ENCODE peak calls at places on chromosomes 7 and 10, in seven cellular contexts. One of them, this sample, is unnamed. For H3K4me1 and H3K27me3, the result is how much of the 10 kb centered on the place peaks cover.

GRCh38 chr10:22325272-22325947 is 4.5 kb downstream of the BMI1 start:
- DNase-seq in Peyer's patch: peak
- DNase-seq in heart right ventricle: peak
- DNase-seq in cardiac muscle cell: peak
- DNase-seq in IMR-90: peak
- DNase-seq in small intestine: peak
- DNase-seq in CD8-positive, alpha-beta memory T cell: peak
- DNase-seq in this sample: peak

GRCh38 chr10:68902382-68902781 is 1.3 kb downstream of the DDX50 start:
- DNase-seq in Peyer's patch: no peak
- DNase-seq in heart right ventricle: no peak
- DNase-seq in cardiac muscle cell: no peak
- DNase-seq in IMR-90: no peak
- DNase-seq in small intestine: no peak
- DNase-seq in CD8-positive, alpha-beta memory T cell: no peak
- DNase-seq in this sample: no peak

GRCh38 chr7:20459411-20459810 is 128.7 kb downstream of the ITGB8 start:
- DNase-seq in Peyer's patch: no peak
- DNase-seq in heart right ventricle: no peak
- DNase-seq in cardiac muscle cell: no peak
- DNase-seq in IMR-90: no peak
- DNase-seq in small intestine: no peak
- DNase-seq in CD8-positive, alpha-beta memory T cell: no peak
- DNase-seq in this sample: no peak

GRCh38 chr7:157568785-157569584 is 232.2 kb downstream of the DNAJB6 start:
- DNase-seq in Peyer's patch: peak
- DNase-seq in heart right ventricle: peak
- DNase-seq in cardiac muscle cell: peak
- DNase-seq in IMR-90: no peak
- DNase-seq in small intestine: peak
- DNase-seq in CD8-positive, alpha-beta memory T cell: peak
- DNase-seq in this sample: no peak

GRCh38 chr7:101790566-101791293 is 26.7 kb upstream of the CUX1 start:
- DNase-seq in Peyer's patch: no peak
- DNase-seq in heart right ventricle: no peak
- DNase-seq in cardiac muscle cell: no peak
- DNase-seq in IMR-90: no peak
- DNase-seq in small intestine: no peak
- DNase-seq in CD8-positive, alpha-beta memory T cell: no peak
- DNase-seq in this sample: no peak

GRCh38 chr10:34397324-34397723 is 417.8 kb downstream of the PARD3 start:
- DNase-seq in Peyer's patch: no peak
- DNase-seq in heart right ventricle: no peak
- DNase-seq in cardiac muscle cell: peak
- DNase-seq in IMR-90: peak
- DNase-seq in small intestine: no peak
- DNase-seq in CD8-positive, alpha-beta memory T cell: no peak
- DNase-seq in this sample: no peak

GRCh38 chr7:44471850-44472249 is 18.6 kb downstream of the NUDCD3 start:
- DNase-seq in Peyer's patch: no peak
- DNase-seq in heart right ventricle: no peak
- DNase-seq in cardiac muscle cell: no peak
- DNase-seq in IMR-90: no peak
- DNase-seq in small intestine: no peak
- DNase-seq in CD8-positive, alpha-beta memory T cell: no peak
- DNase-seq in this sample: no peak

GRCh38 chr10:6045600-6046457 is 16.3 kb downstream of the IL2RA start:
- DNase-seq in Peyer's patch: no peak
- DNase-seq in heart right ventricle: no peak
- DNase-seq in cardiac muscle cell: no peak
- DNase-seq in IMR-90: no peak
- DNase-seq in small intestine: no peak
- DNase-seq in CD8-positive, alpha-beta memory T cell: no peak
- DNase-seq in this sample: no peak

GRCh38 chr7:31133497-31133896 is 81.4 kb downstream of the ADCYAP1R1 start:
- DNase-seq in Peyer's patch: no peak
- DNase-seq in heart right ventricle: no peak
- DNase-seq in cardiac muscle cell: peak
- DNase-seq in IMR-90: no peak
- DNase-seq in small intestine: no peak
- DNase-seq in CD8-positive, alpha-beta memory T cell: no peak
- DNase-seq in this sample: no peak

GRCh38 chr10:124652200-124652599 is 92.0 kb downstream of the FAM53B start:
- DNase-seq in Peyer's patch: no peak
- DNase-seq in heart right ventricle: no peak
- DNase-seq in cardiac muscle cell: no peak
- DNase-seq in IMR-90: no peak
- DNase-seq in small intestine: no peak
- DNase-seq in CD8-positive, alpha-beta memory T cell: no peak
- DNase-seq in this sample: no peak

GRCh38 chr7:139118803-139119485 is 9.4 kb upstream of the ZC3HAV1 start:
- DNase-seq in Peyer's patch: peak
- DNase-seq in heart right ventricle: no peak
- DNase-seq in cardiac muscle cell: peak
- DNase-seq in IMR-90: peak
- DNase-seq in small intestine: peak
- DNase-seq in CD8-positive, alpha-beta memory T cell: no peak
- DNase-seq in this sample: no peak

GRCh38 chr10:96650958-96651357 is 64.1 kb upstream of the TM9SF3 start:
- DNase-seq in Peyer's patch: no peak
- DNase-seq in heart right ventricle: no peak
- DNase-seq in cardiac muscle cell: no peak
- DNase-seq in IMR-90: no peak
- DNase-seq in small intestine: no peak
- DNase-seq in CD8-positive, alpha-beta memory T cell: no peak
- DNase-seq in this sample: no peak

GRCh38 chr7:106273009-106273695 is 11.6 kb downstream of the NAMPT start:
- DNase-seq in Peyer's patch: no peak
- DNase-seq in heart right ventricle: no peak
- DNase-seq in cardiac muscle cell: no peak
- DNase-seq in IMR-90: no peak
- DNase-seq in small intestine: no peak
- DNase-seq in CD8-positive, alpha-beta memory T cell: no peak
- DNase-seq in this sample: no peak

GRCh38 chr7:15686957-15687644 is 618 bp upstream of the MEOX2 start:
- DNase-seq in Peyer's patch: no peak
- DNase-seq in heart right ventricle: peak
- DNase-seq in cardiac muscle cell: no peak
- DNase-seq in IMR-90: no peak
- DNase-seq in small intestine: no peak
- DNase-seq in CD8-positive, alpha-beta memory T cell: no peak
- DNase-seq in this sample: no peak

GRCh38 chr7:66500087-66500486 is 128.6 kb upstream of the KCTD7 start:
- DNase-seq in Peyer's patch: no peak
- DNase-seq in heart right ventricle: no peak
- DNase-seq in cardiac muscle cell: no peak
- DNase-seq in IMR-90: no peak
- DNase-seq in small intestine: no peak
- DNase-seq in CD8-positive, alpha-beta memory T cell: no peak
- DNase-seq in this sample: no peak

GRCh38 chr7:39811161-39811614 is 138.9 kb upstream of the CDK13 start:
- DNase-seq in Peyer's patch: no peak
- DNase-seq in heart right ventricle: no peak
- DNase-seq in cardiac muscle cell: peak
- DNase-seq in IMR-90: peak
- DNase-seq in small intestine: peak
- DNase-seq in CD8-positive, alpha-beta memory T cell: no peak
- DNase-seq in this sample: peak

GRCh38 chr7:111853231-111853990 is 291.1 kb upstream of the IMMP2L start:
- DNase-seq in Peyer's patch: no peak
- DNase-seq in heart right ventricle: no peak
- DNase-seq in cardiac muscle cell: no peak
- DNase-seq in IMR-90: no peak
- DNase-seq in small intestine: no peak
- DNase-seq in CD8-positive, alpha-beta memory T cell: no peak
- DNase-seq in this sample: no peak

GRCh38 chr10:109929501-109930219 is 6.3 kb upstream of the XPNPEP1 start:
- DNase-seq in Peyer's patch: no peak
- DNase-seq in heart right ventricle: no peak
- DNase-seq in cardiac muscle cell: peak
- DNase-seq in IMR-90: no peak
- DNase-seq in small intestine: no peak
- DNase-seq in CD8-positive, alpha-beta memory T cell: no peak
- DNase-seq in this sample: no peak

GRCh38 chr10:109924947-109925620 is 1.8 kb upstream of the XPNPEP1 start:
- DNase-seq in Peyer's patch: no peak
- DNase-seq in heart right ventricle: no peak
- DNase-seq in cardiac muscle cell: no peak
- DNase-seq in IMR-90: no peak
- DNase-seq in small intestine: no peak
- DNase-seq in CD8-positive, alpha-beta memory T cell: no peak
- DNase-seq in this sample: no peak

GRCh38 chr10:109926141-109926745 is 2.9 kb upstream of the XPNPEP1 start:
- DNase-seq in Peyer's patch: no peak
- DNase-seq in heart right ventricle: no peak
- DNase-seq in cardiac muscle cell: no peak
- DNase-seq in IMR-90: no peak
- DNase-seq in small intestine: no peak
- DNase-seq in CD8-positive, alpha-beta memory T cell: no peak
- DNase-seq in this sample: no peak

GRCh38 chr10:109931153-109931552 is 7.8 kb upstream of the XPNPEP1 start:
- DNase-seq in Peyer's patch: no peak
- DNase-seq in heart right ventricle: no peak
- DNase-seq in cardiac muscle cell: peak
- DNase-seq in IMR-90: no peak
- DNase-seq in small intestine: no peak
- DNase-seq in CD8-positive, alpha-beta memory T cell: no peak
- DNase-seq in this sample: no peak

GRCh38 chr10:109928393-109928792 is 5.1 kb upstream of the XPNPEP1 start:
- DNase-seq in Peyer's patch: no peak
- DNase-seq in heart right ventricle: no peak
- DNase-seq in cardiac muscle cell: no peak
- DNase-seq in IMR-90: no peak
- DNase-seq in small intestine: no peak
- DNase-seq in CD8-positive, alpha-beta memory T cell: no peak
- DNase-seq in this sample: no peak
- H3K4me1 ChIP-seq in Peyer's patch: under half
- H3K4me1 ChIP-seq in heart right ventricle: under half
- H3K4me1 ChIP-seq in cardiac muscle cell: under half
- H3K4me1 ChIP-seq in IMR-90: under half
- H3K4me1 ChIP-seq in small intestine: under half
- H3K4me1 ChIP-seq in CD8-positive, alpha-beta memory T cell: under half
- H3K4me1 ChIP-seq in this sample: under half

GRCh38 chr7:142030294-142030693 is 34.6 kb downstream of the MGAM start:
- DNase-seq in Peyer's patch: no peak
- DNase-seq in heart right ventricle: no peak
- DNase-seq in cardiac muscle cell: no peak
- DNase-seq in IMR-90: no peak
- DNase-seq in small intestine: no peak
- DNase-seq in CD8-positive, alpha-beta memory T cell: no peak
- DNase-seq in this sample: no peak

GRCh38 chr7:142036384-142036783 is 40.7 kb downstream of the MGAM start:
- DNase-seq in Peyer's patch: no peak
- DNase-seq in heart right ventricle: no peak
- DNase-seq in cardiac muscle cell: no peak
- DNase-seq in IMR-90: no peak
- DNase-seq in small intestine: no peak
- DNase-seq in CD8-positive, alpha-beta memory T cell: no peak
- DNase-seq in this sample: no peak

GRCh38 chr7:142025896-142026295 is 30.2 kb downstream of the MGAM start:
- DNase-seq in Peyer's patch: no peak
- DNase-seq in heart right ventricle: no peak
- DNase-seq in cardiac muscle cell: no peak
- DNase-seq in IMR-90: no peak
- DNase-seq in small intestine: no peak
- DNase-seq in CD8-positive, alpha-beta memory T cell: no peak
- DNase-seq in this sample: no peak

GRCh38 chr7:142033154-142033553 is 37.5 kb downstream of the MGAM start:
- DNase-seq in Peyer's patch: no peak
- DNase-seq in heart right ventricle: no peak
- DNase-seq in cardiac muscle cell: no peak
- DNase-seq in IMR-90: no peak
- DNase-seq in small intestine: peak
- DNase-seq in CD8-positive, alpha-beta memory T cell: no peak
- DNase-seq in this sample: no peak

DNA sequence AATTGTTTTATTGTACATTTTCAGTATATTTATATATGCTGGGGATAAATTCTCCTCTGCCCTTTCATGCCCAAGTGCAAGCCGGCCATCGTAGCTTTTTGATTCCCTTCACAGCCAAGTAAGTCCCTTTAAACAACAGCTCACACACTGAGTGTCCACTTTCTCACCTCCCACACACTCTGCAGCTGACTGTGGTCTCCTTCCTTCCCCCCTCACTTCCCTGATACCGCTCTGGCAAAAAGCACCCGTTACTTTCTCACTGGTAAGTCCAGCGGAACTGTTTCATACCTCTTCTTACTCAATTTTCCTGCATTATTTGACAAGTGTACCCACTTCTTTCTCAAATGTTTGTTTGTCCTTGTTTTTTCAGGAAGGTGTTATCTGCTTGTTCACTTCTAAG is 35.2 kb downstream of the MGAM start:
- DNase-seq in Peyer's patch: no peak
- DNase-seq in heart right ventricle: no peak
- DNase-seq in cardiac muscle cell: no peak
- DNase-seq in IMR-90: no peak
- DNase-seq in small intestine: no peak
- DNase-seq in CD8-positive, alpha-beta memory T cell: no peak
- DNase-seq in this sample: no peak
- H3K4me3 ChIP-seq in Peyer's patch: no peak
- H3K4me3 ChIP-seq in heart right ventricle: no peak
- H3K4me3 ChIP-seq in cardiac muscle cell: no peak
- H3K4me3 ChIP-seq in IMR-90: no peak
- H3K4me3 ChIP-seq in small intestine: no peak
- H3K4me3 ChIP-seq in CD8-positive, alpha-beta memory T cell: no peak
- H3K4me3 ChIP-seq in this sample: no peak

GRCh38 chr10:98035599-98035998 is 5.2 kb upstream of the CRTAC1 start:
- DNase-seq in Peyer's patch: no peak
- DNase-seq in heart right ventricle: no peak
- DNase-seq in cardiac muscle cell: no peak
- DNase-seq in IMR-90: no peak
- DNase-seq in small intestine: no peak
- DNase-seq in CD8-positive, alpha-beta memory T cell: no peak
- DNase-seq in this sample: no peak
- H3K27me3 ChIP-seq in Peyer's patch: under half
- H3K27me3 ChIP-seq in heart right ventricle: half or more
- H3K27me3 ChIP-seq in cardiac muscle cell: half or more
- H3K27me3 ChIP-seq in IMR-90: half or more
- H3K27me3 ChIP-seq in small intestine: under half
- H3K27me3 ChIP-seq in CD8-positive, alpha-beta memory T cell: under half
- H3K27me3 ChIP-seq in this sample: half or more

GRCh38 chr10:12710157-12710556 is 291.4 kb downstream of the CCDC3 start:
- DNase-seq in Peyer's patch: no peak
- DNase-seq in heart right ventricle: no peak
- DNase-seq in cardiac muscle cell: no peak
- DNase-seq in IMR-90: no peak
- DNase-seq in small intestine: no peak
- DNase-seq in CD8-positive, alpha-beta memory T cell: no peak
- DNase-seq in this sample: no peak

GRCh38 chr10:12708921-12709320 is 292.6 kb downstream of the CCDC3 start:
- DNase-seq in Peyer's patch: no peak
- DNase-seq in heart right ventricle: no peak
- DNase-seq in cardiac muscle cell: peak
- DNase-seq in IMR-90: peak
- DNase-seq in small intestine: no peak
- DNase-seq in CD8-positive, alpha-beta memory T cell: no peak
- DNase-seq in this sample: no peak

GRCh38 chr10:12711344-12711708 is 290.2 kb downstream of the CCDC3 start:
- DNase-seq in Peyer's patch: no peak
- DNase-seq in heart right ventricle: no peak
- DNase-seq in cardiac muscle cell: no peak
- DNase-seq in IMR-90: no peak
- DNase-seq in small intestine: no peak
- DNase-seq in CD8-positive, alpha-beta memory T cell: no peak
- DNase-seq in this sample: no peak

GRCh38 chr10:12710594-12711343 is 290.7 kb downstream of the CCDC3 start:
- DNase-seq in Peyer's patch: peak
- DNase-seq in heart right ventricle: peak
- DNase-seq in cardiac muscle cell: peak
- DNase-seq in IMR-90: peak
- DNase-seq in small intestine: peak
- DNase-seq in CD8-positive, alpha-beta memory T cell: peak
- DNase-seq in this sample: peak

GRCh38 chr10:12709516-12709915 is 292.0 kb downstream of the CCDC3 start:
- DNase-seq in Peyer's patch: no peak
- DNase-seq in heart right ventricle: no peak
- DNase-seq in cardiac muscle cell: peak
- DNase-seq in IMR-90: peak
- DNase-seq in small intestine: no peak
- DNase-seq in CD8-positive, alpha-beta memory T cell: no peak
- DNase-seq in this sample: no peak
- H3K4me1 ChIP-seq in Peyer's patch: under half
- H3K4me1 ChIP-seq in heart right ventricle: under half
- H3K4me1 ChIP-seq in cardiac muscle cell: under half
- H3K4me1 ChIP-seq in IMR-90: under half
- H3K4me1 ChIP-seq in small intestine: under half
- H3K4me1 ChIP-seq in CD8-positive, alpha-beta memory T cell: under half
- H3K4me1 ChIP-seq in this sample: under half

This sample was measured in HAP-1.